ENCODE peak calls at places on chromosomes 4 and X, in four cellular contexts. F is mesenchymal stem cell, O is IMR-90, B is trophoblast cell. Y is an unnamed sample.

GRCh38 chr4:11487876-11488545 is 59.3 kb upstream of the HS3ST1 start:
- DNase-seq in F (peak; percentile 54), O (no peak), B (peak; percentile 22), Y (no peak)

GRCh38 chrX:29535212-29536162 is 679.9 kb upstream of the MAGEB2 start:
- DNase-seq in F (peak; percentile 39), O (peak; percentile 31), B (no peak), Y (peak; percentile 6)

GRCh38 chr4:145583656-145584055 is 35.5 kb upstream of the MMAA start:
- DNase-seq in F (no peak), O (no peak), B (peak; percentile 95), Y (no peak)

GRCh38 chrX:53089224-53089842 is 4.6 kb upstream of the KANTR start:
- DNase-seq in F (peak; percentile 70), O (peak; percentile 68), B (peak; percentile 74), Y (peak; percentile 64)

GRCh38 chr4:135927651-135928050 is 1604.6 kb downstream of the PCDH18 start:
- DNase-seq in F (no peak), O (no peak), B (no peak), Y (no peak)

GRCh38 chrX:28589048-28589447 is 1.8 kb downstream of the IL1RAPL1 start:
- DNase-seq in F (no peak), O (no peak), B (no peak), Y (no peak)

GRCh38 chrX:54807524-54808108 is at the start of gene MAGED2:
- DNase-seq in F (peak; percentile 57), O (peak; percentile 16), B (peak; percentile 19), Y (peak; percentile 26)

GRCh38 chr4:176939445-176939844 is 146.7 kb upstream of the VEGFC start:
- DNase-seq in F (no peak), O (peak; percentile 81), B (no peak), Y (no peak)

GRCh38 chrX:20515841-20516461 is 249.2 kb upstream of the RPS6KA3 start:
- DNase-seq in F (peak; percentile 79), O (peak; percentile 90), B (peak; percentile 49), Y (peak; percentile 77)

GRCh38 chrX:69615323-69615722 is 590 bp upstream of the EDA start:
- DNase-seq in F (no peak), O (no peak), B (no peak), Y (no peak)

GRCh38 chrX:69615779-69616519 is at the start of gene EDA:
- DNase-seq in F (peak; percentile 45), O (peak; percentile 34), B (peak; percentile 76), Y (peak; percentile 95)

GRCh38 chrX:69616520-69617203 is 749 bp downstream of the EDA start:
- DNase-seq in F (no peak), O (no peak), B (no peak), Y (peak; percentile 36)

GRCh38 chrX:69614896-69615295 is 1.0 kb upstream of the EDA start:
- DNase-seq in F (no peak), O (no peak), B (no peak), Y (no peak)

GRCh38 chrX:69618803-69619202 is 2.9 kb downstream of the EDA start:
- DNase-seq in F (peak; percentile 3), O (peak; percentile 2), B (peak; percentile 44), Y (peak; percentile 14)
- H3K4me2 ChIP-seq in F (no peak overlapping the region), O (no peak overlapping the region), B (no peak overlapping the region), Y (no peak overlapping the region)

GRCh38 chr4:55732864-55733263 is 86.7 kb upstream of the EXOC1L start:
- DNase-seq in F (no peak), O (no peak), B (no peak), Y (no peak)
- H3K4me3 ChIP-seq in F (no peak overlapping the region), O (no peak overlapping the region), B (no peak overlapping the region), Y (no peak overlapping the region)

GRCh38 chrX:122220644-122221373 is 963.3 kb upstream of the GRIA3 start:
- DNase-seq in F (no peak), O (no peak), B (peak; percentile 3), Y (peak; percentile 73)
- H2BK120ac ChIP-seq in F (no peak overlapping the region), O (no peak overlapping the region), B (no peak overlapping the region), Y (no peak overlapping the region)

DNA sequence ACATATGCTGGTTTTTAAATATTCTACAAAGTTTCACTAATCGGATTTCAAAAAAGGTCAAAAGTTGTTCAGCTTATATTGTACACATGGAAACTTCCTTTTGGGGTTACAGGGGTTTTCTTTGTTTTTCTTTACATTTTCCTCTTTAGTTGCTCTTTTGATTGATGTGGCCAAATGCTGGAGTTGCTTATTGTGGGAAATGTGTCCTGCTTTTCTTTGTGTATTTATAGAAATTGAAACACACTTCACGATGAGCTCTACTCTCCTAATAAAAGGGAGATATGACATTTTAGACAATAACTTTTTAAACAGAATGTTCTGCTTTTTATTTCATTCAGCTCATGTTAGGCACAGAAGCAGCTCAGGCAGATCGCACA is 50.7 kb upstream of the SPRY1 start:
- DNase-seq in F (no peak), O (no peak), B (no peak), Y (no peak)
- H3K4me2 ChIP-seq in F (no peak overlapping the region), O (no peak overlapping the region), B (no peak overlapping the region), Y (no peak overlapping the region)

GRCh38 chr4:80840396-80840795 is 190.1 kb upstream of the BMP3 start:
- DNase-seq in F (no peak), O (no peak), B (no peak), Y (no peak)
- H3K4me3 ChIP-seq in F (no peak overlapping the region), O (no peak overlapping the region), B (no peak overlapping the region), Y (no peak overlapping the region)

GRCh38 chr4:3287271-3287971 is 5.4 kb upstream of the RGS12 start:
- DNase-seq in F (no peak), O (no peak), B (no peak), Y (no peak)

GRCh38 chr4:3290476-3290875 is 2.3 kb upstream of the RGS12 start:
- DNase-seq in F (no peak), O (no peak), B (no peak), Y (no peak)

GRCh38 chr4:3287972-3288570 is 4.8 kb upstream of the RGS12 start:
- DNase-seq in F (no peak), O (no peak), B (no peak), Y (no peak)

GRCh38 chr4:3286335-3287175 is 6.3 kb upstream of the RGS12 start:
- DNase-seq in F (no peak), O (no peak), B (peak; percentile 41), Y (no peak)

DNA sequence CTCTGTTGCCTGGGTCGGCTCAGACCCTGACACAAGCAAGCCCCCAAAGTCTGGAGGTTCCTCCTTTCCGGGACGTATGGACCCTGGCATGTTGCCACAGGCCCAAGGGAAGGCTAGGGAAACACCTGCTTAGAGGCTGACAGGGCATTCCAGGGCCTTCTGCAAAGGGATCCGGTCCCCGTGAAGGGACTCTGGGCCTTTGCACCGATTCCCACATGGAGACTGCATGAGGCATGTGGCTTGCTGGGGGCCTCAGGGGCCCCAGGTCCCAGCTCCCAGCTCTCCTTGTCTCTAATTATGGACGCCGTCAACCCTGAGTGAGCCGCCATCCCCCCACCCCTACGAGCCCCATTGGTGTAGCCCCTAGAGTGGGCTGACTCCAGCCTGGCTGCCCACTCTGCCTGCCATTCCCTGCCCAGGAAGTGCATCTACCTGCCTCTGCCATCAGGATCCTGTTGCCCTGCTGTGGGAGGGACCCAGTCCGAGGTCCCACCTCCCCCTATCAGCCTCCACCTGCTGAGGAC is 4.2 kb upstream of the RGS12 start:
- DNase-seq in F (no peak), O (no peak), B (no peak), Y (no peak)
- H2BK120ac ChIP-seq in F (no peak overlapping the region), O (no peak overlapping the region), B (no peak overlapping the region), Y (no peak overlapping the region)